ENCODE peak calls at places on chromosomes 11 and 22, in eight cellular contexts. X is small intestine; Z is stomach; R is CD4-positive, CD25-positive, alpha-beta regulatory T cell; L is A549; P is lower lobe of right lung; E is adipocyte; T is CD8-positive, alpha-beta T cell. O is an unnamed sample. For H3K9me3 and H3K4me1, the result is how much of the 10 kb centered on the place peaks cover.

GRCh38 chr11:2268911-2269600 is 1.3 kb downstream of the ASCL2 start:
- DNase-seq in X (peak), Z (peak), R (peak), L (no peak), P (peak), E (peak), T (peak), O (peak)

GRCh38 chr11:114166897-114167323 is 107.4 kb downstream of the ZBTB16 start:
- DNase-seq in X (no peak), Z (no peak), R (peak), L (no peak), P (no peak), E (peak), T (no peak), O (no peak)

GRCh38 chr22:35172452-35172851 is 84.8 kb upstream of the HMGXB4 start:
- DNase-seq in X (no peak), Z (no peak), R (no peak), L (no peak), P (no peak), E (no peak), T (no peak), O (no peak)

GRCh38 chr22:19876314-19876940 is 21.8 kb upstream of the GNB1L start:
- DNase-seq in X (no peak), Z (no peak), R (no peak), L (peak), P (peak), E (no peak), T (no peak), O (no peak)

GRCh38 chr11:11243790-11244469 is 109.1 kb downstream of the CSNK2A3 start:
- DNase-seq in X (peak), Z (no peak), R (peak), L (no peak), P (no peak), E (no peak), T (peak), O (peak)

GRCh38 chr11:108204918-108205499 is 17.4 kb downstream of the NPAT start:
- DNase-seq in X (no peak), Z (no peak), R (no peak), L (no peak), P (no peak), E (no peak), T (no peak), O (no peak)

GRCh38 chr11:117979481-117980211 is 6.5 kb upstream of the IL10RA start:
- DNase-seq in X (no peak), Z (no peak), R (peak), L (no peak), P (no peak), E (no peak), T (no peak), O (no peak)

GRCh38 chr11:128502736-128503135 is 84.6 kb downstream of the ETS1 start:
- DNase-seq in X (no peak), Z (no peak), R (no peak), L (peak), P (no peak), E (peak), T (no peak), O (no peak)

GRCh38 chr22:24706050-24706449 is 68.5 kb downstream of the PIWIL3 start:
- DNase-seq in X (no peak), Z (no peak), R (no peak), L (peak), P (no peak), E (no peak), T (no peak), O (no peak)

GRCh38 chr11:108394744-108395284 is 72.5 kb downstream of the C11orf65 start:
- DNase-seq in X (peak), Z (no peak), R (no peak), L (no peak), P (no peak), E (no peak), T (no peak), O (no peak)

GRCh38 chr11:34585870-34586654 is 34.8 kb upstream of the EHF start:
- DNase-seq in X (peak), Z (no peak), R (peak), L (peak), P (no peak), E (peak), T (no peak), O (no peak)

GRCh38 chr11:129013737-129014475 is 71.2 kb upstream of the TP53AIP1 start:
- DNase-seq in X (peak), Z (no peak), R (no peak), L (no peak), P (no peak), E (no peak), T (no peak), O (no peak)

GRCh38 chr11:64250875-64251721 is at the start of gene PLCB3:
- DNase-seq in X (peak), Z (peak), R (peak), L (no peak), P (peak), E (peak), T (peak), O (peak)

GRCh38 chr11:78532991-78533861 is 41.4 kb downstream of the NARS2 start:
- DNase-seq in X (no peak), Z (no peak), R (no peak), L (no peak), P (no peak), E (no peak), T (no peak), O (no peak)

GRCh38 chr22:42408815-42409529 is 23.2 kb downstream of the NFAM1 start:
- DNase-seq in X (no peak), Z (no peak), R (no peak), L (no peak), P (no peak), E (no peak), T (no peak), O (no peak)

GRCh38 chr22:30969532-30970355 is 679 bp downstream of the TUG1 start:
- DNase-seq in X (peak), Z (peak), R (peak), L (peak), P (no peak), E (peak), T (peak), O (peak)

GRCh38 chr11:19279455-19279854 is 38.7 kb upstream of the E2F8 start:
- DNase-seq in X (no peak), Z (no peak), R (peak), L (peak), P (no peak), E (no peak), T (no peak), O (no peak)

GRCh38 chr11:134558258-134558835 is 146.3 kb upstream of the B3GAT1 start:
- DNase-seq in X (no peak), Z (no peak), R (no peak), L (no peak), P (no peak), E (no peak), T (no peak), O (peak)

GRCh38 chr11:134560066-134560465 is 148.0 kb upstream of the B3GAT1 start:
- DNase-seq in X (no peak), Z (no peak), R (no peak), L (no peak), P (no peak), E (no peak), T (no peak), O (peak)

GRCh38 chr11:134557571-134558257 is 145.7 kb upstream of the B3GAT1 start:
- DNase-seq in X (no peak), Z (no peak), R (no peak), L (no peak), P (no peak), E (no peak), T (no peak), O (peak)

GRCh38 chr11:134559617-134559992 is 147.6 kb upstream of the B3GAT1 start:
- DNase-seq in X (no peak), Z (no peak), R (no peak), L (no peak), P (no peak), E (no peak), T (no peak), O (peak)

GRCh38 chr11:134558916-134559616 is 147.0 kb upstream of the B3GAT1 start:
- DNase-seq in X (no peak), Z (no peak), R (no peak), L (no peak), P (no peak), E (no peak), T (no peak), O (peak)
- H3K9me3 ChIP-seq in X (under half), Z (under half), R (under half), L (under half), P (under half), E (under half), T (under half), O (under half)

GRCh38 chr11:69293087-69293486 is 868 bp upstream of the MYEOV start:
- DNase-seq in X (no peak), Z (no peak), R (no peak), L (peak), P (peak), E (no peak), T (no peak), O (no peak)

GRCh38 chr11:69290791-69291190 is 3.2 kb upstream of the MYEOV start:
- DNase-seq in X (peak), Z (no peak), R (no peak), L (no peak), P (peak), E (no peak), T (no peak), O (no peak)

GRCh38 chr11:69291459-69292110 is 2.4 kb upstream of the MYEOV start:
- DNase-seq in X (no peak), Z (no peak), R (no peak), L (no peak), P (no peak), E (no peak), T (no peak), O (no peak)

GRCh38 chr11:69293819-69294505 is at the start of gene MYEOV:
- DNase-seq in X (peak), Z (peak), R (peak), L (peak), P (peak), E (peak), T (no peak), O (peak)

DNA sequence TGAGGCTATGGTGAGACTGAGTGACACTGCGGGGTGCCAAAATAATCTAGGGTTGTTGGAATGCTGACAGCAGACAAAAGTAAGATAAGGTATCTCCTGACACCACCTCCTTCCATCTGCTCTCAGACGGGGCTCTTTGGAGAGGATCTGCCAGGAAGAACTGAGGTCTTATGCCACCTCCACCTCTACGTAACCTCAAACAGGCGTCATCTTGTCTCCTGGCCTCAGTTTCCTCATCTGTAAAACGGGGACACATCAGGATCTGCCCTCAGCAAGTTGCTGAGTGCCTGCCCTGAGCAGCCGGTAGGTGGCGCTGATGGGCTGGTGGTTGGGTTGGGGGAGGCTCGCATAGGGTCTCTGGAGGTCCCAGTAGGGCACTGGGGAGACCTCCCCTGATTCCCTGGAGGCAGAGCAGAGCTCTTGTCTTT is 1.7 kb upstream of the MYEOV start:
- DNase-seq in X (no peak), Z (no peak), R (peak), L (peak), P (peak), E (peak), T (peak), O (peak)
- H3K4me1 ChIP-seq in X (under half), Z (under half), R (under half), L (under half), P (half or more), E (under half), T (under half), O (under half)

DNA sequence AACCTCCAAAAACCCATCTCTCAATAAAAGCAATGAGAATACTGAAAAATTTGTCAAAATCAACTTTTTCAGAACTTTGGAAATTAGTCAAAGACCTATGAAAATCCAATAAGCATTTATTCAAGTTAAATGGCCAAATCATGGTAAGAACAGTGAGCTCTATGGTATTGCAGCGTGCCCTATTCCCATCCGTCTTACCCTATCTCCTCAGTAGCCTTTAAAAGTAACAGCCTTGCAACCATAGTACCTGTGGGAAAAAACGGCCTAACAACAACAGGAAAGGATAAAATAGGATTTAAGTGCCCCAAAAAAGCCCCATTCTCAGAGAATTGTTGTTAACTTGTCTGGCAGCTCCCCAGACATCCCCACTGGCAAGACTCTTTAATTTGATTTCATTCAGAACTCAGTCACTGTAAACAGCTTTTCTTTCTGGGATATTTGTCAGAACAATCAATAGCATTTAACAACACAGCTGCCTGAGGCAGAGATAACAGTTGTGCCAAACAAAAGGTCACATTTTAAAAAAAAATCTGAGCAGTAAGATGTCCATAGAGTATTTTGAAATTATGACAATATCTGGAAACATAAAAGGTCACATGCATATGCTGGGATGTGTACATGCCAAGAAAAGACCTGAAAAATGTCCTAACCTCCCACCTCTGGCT is 18.8 kb upstream of the MS4A8 start:
- DNase-seq in X (no peak), Z (no peak), R (no peak), L (no peak), P (no peak), E (no peak), T (no peak), O (no peak)
- H3K9me3 ChIP-seq in X (under half), Z (under half), R (under half), L (under half), P (under half), E (under half), T (under half), O (under half)

GRCh38 chr11:122812612-122813011 is 25.7 kb upstream of the CRTAM start:
- DNase-seq in X (no peak), Z (no peak), R (no peak), L (no peak), P (no peak), E (no peak), T (no peak), O (no peak)
- H3K4me1 ChIP-seq in X (under half), Z (under half), R (under half), L (under half), P (under half), E (under half), T (under half), O (under half)